ENCODE peak calls at places on chromosomes 4 and X, in nine cellular contexts. N is cardiac muscle cell; G is skeletal muscle cell; F is stimulated activated CD4-positive, alpha-beta T cell treated with anti-CD3 and anti-CD28 coated beads, Interleukin-15, amount 100 ng/mL, for 1 hour; A is astrocyte of the cerebellum; P is frontal cortex; Q is amniotic stem cell; I is activated CD4-positive, alpha-beta T cell treated with anti-CD3 and anti-CD28 coated beads, Interleukin-2, amount 10 ng/mL, durations not matched to agents 7 days and 5 days; O is GM12864. V is an unnamed sample.

GRCh38 chrX:110284159-110284558 is 33.7 kb downstream of the AMMECR1 start:
- DNase-seq in Q (peak), I (no peak), G (peak), P (no peak), N (peak), O (no peak), A (peak), F (no peak), V (no peak)

GRCh38 chrX:8730812-8731578 is 942 bp downstream of the ANOS1 start:
- DNase-seq in N (no peak), Q (no peak), A (no peak), G (no peak), O (no peak), F (no peak), I (no peak), P (no peak), V (no peak)

GRCh38 chrX:126300401-126300800 is 134.3 kb upstream of the DCAF12L2 start:
- DNase-seq in A (no peak), G (no peak), Q (no peak), I (no peak), P (no peak), N (no peak), F (no peak), O (no peak), V (no peak)

GRCh38 chr4:48602222-48602621 is 112.2 kb downstream of the ZAR1 start:
- DNase-seq in A (peak), G (peak), Q (no peak), O (no peak), P (no peak), F (no peak), I (no peak), N (no peak), V (no peak)

GRCh38 chrX:155864655-155865054 is 16.5 kb upstream of the VAMP7 start:
- DNase-seq in Q (no peak), N (peak), F (no peak), P (no peak), G (no peak), I (no peak), A (no peak), O (no peak), V (no peak)

GRCh38 chrX:94831364-94831763 is 1157.4 kb downstream of the FAM133A start:
- DNase-seq in N (peak), Q (no peak), A (no peak), P (no peak), F (no peak), G (no peak), O (no peak), I (no peak), V (no peak)

GRCh38 chr4:101643201-101643600 is 147.3 kb upstream of the BANK1 start:
- DNase-seq in Q (no peak), A (no peak), F (no peak), I (no peak), N (no peak), O (no peak), P (no peak), G (no peak), V (no peak)

GRCh38 chr4:173125216-173125812 is 43.3 kb upstream of the GALNT7 start:
- DNase-seq in P (no peak), N (no peak), I (no peak), A (no peak), G (no peak), O (no peak), Q (no peak), F (no peak), V (no peak)

GRCh38 chr4:8829584-8829983 is 42.1 kb downstream of the HMX1 start:
- DNase-seq in G (no peak), Q (no peak), F (no peak), O (no peak), A (no peak), I (no peak), N (no peak), P (no peak), V (no peak)

GRCh38 chr4:84050014-84050413 is 449.1 kb downstream of the NKX6-1 start:
- DNase-seq in F (no peak), Q (no peak), G (no peak), N (no peak), P (no peak), A (no peak), O (no peak), I (no peak), V (no peak)

GRCh38 chrX:83508526-83509245 is 596 bp downstream of the POU3F4 start:
- DNase-seq in I (no peak), F (no peak), P (no peak), N (no peak), G (no peak), Q (no peak), A (no peak), O (no peak), V (no peak)

GRCh38 chrX:56766554-56767412 is 37.7 kb downstream of the NBDY start:
- DNase-seq in I (no peak), F (no peak), O (no peak), N (peak), G (no peak), A (no peak), P (no peak), Q (no peak), V (no peak)

GRCh38 chr4:105306158-105306781 is 159.6 kb downstream of the TET2 start:
- DNase-seq in Q (no peak), G (no peak), A (no peak), F (no peak), P (no peak), I (peak), N (no peak), O (peak), V (no peak)

GRCh38 chr4:21830272-21830671 is 118.3 kb downstream of the KCNIP4 start:
- DNase-seq in O (no peak), Q (no peak), N (no peak), G (no peak), F (no peak), P (no peak), A (no peak), I (no peak), V (no peak)

GRCh38 chrX:45497290-45497689 is 296.6 kb upstream of the DIPK2B start:
- DNase-seq in G (no peak), P (no peak), O (no peak), N (no peak), A (no peak), I (no peak), F (no peak), Q (no peak), V (no peak)

GRCh38 chrX:48573690-48574269 is 504 bp upstream of the RBM3 start:
- DNase-seq in F (no peak), A (no peak), Q (no peak), G (no peak), N (peak), O (no peak), I (peak), P (no peak), V (no peak)

GRCh38 chrX:155747520-155747919 is 133.6 kb upstream of the VAMP7 start:
- DNase-seq in P (no peak), F (no peak), N (peak), O (no peak), A (no peak), G (no peak), I (no peak), Q (no peak), V (no peak)

GRCh38 chrX:1444896-1445480 is 7.7 kb downstream of the ASMTL start:
- DNase-seq in P (no peak), F (no peak), G (no peak), O (no peak), I (peak), A (no peak), N (no peak), Q (no peak), V (no peak)

GRCh38 chr4:1264942-1265341 is 16.0 kb upstream of the CTBP1 start:
- DNase-seq in N (no peak), Q (no peak), F (no peak), G (no peak), A (no peak), I (no peak), P (no peak), O (no peak), V (no peak)

GRCh38 chr4:17561195-17561909 is 15.6 kb upstream of the LAP3 start:
- DNase-seq in P (no peak), F (no peak), O (no peak), G (peak), N (peak), I (no peak), A (no peak), Q (peak), V (no peak)

GRCh38 chrX:9467751-9468150 is 2.9 kb downstream of the TBL1X start:
- DNase-seq in A (no peak), O (no peak), I (no peak), N (no peak), P (no peak), G (no peak), F (no peak), Q (no peak), V (no peak)

GRCh38 chrX:20026278-20026677 is 35.4 kb upstream of the BCLAF3 start:
- DNase-seq in N (peak), I (no peak), A (peak), G (no peak), Q (peak), O (no peak), P (no peak), F (no peak), V (no peak)

GRCh38 chr4:138444260-138444659 is 202.1 kb upstream of the SLC7A11 start:
- DNase-seq in O (no peak), F (no peak), I (no peak), N (no peak), P (no peak), Q (no peak), A (no peak), G (no peak), V (no peak)

GRCh38 chrX:22093550-22093949 is 61.4 kb downstream of the PHEX start:
- DNase-seq in G (no peak), Q (no peak), I (no peak), O (no peak), F (no peak), N (no peak), P (no peak), A (no peak), V (no peak)

GRCh38 chr4:155085843-155086530 is 122.4 kb upstream of the NPY2R start:
- DNase-seq in N (peak), A (peak), I (no peak), F (no peak), G (peak), Q (no peak), O (no peak), P (no peak), V (no peak)

GRCh38 chr4:24856586-24856985 is 56.3 kb downstream of the CCDC149 start:
- DNase-seq in Q (peak), N (peak), F (no peak), I (no peak), G (peak), A (peak), P (no peak), O (peak), V (no peak)

GRCh38 chr4:76623217-76624060 is 188.4 kb downstream of the SHROOM3 start:
- DNase-seq in N (no peak), I (no peak), Q (no peak), P (no peak), O (no peak), F (no peak), G (no peak), A (no peak), V (no peak)

GRCh38 chr4:185232370-185232769 is 23.0 kb downstream of the SNX25 start:
- DNase-seq in N (no peak), P (no peak), G (no peak), O (no peak), A (no peak), Q (no peak), F (no peak), I (no peak), V (no peak)

GRCh38 chr4:73883306-73883705 is 14.1 kb downstream of the CXCL1 start:
- DNase-seq in Q (no peak), O (no peak), N (peak), G (peak), F (no peak), P (no peak), I (no peak), A (peak), V (no peak)

GRCh38 chrX:71098951-71099506 is 3.4 kb downstream of the FOXO4 start:
- DNase-seq in Q (no peak), A (no peak), N (no peak), F (no peak), I (no peak), O (no peak), P (no peak), G (no peak), V (no peak)

GRCh38 chr4:40909363-40909876 is 159.7 kb downstream of the NSUN7 start:
- DNase-seq in P (no peak), I (no peak), Q (peak), F (no peak), A (no peak), G (no peak), N (peak), O (no peak), V (no peak)

GRCh38 chr4:141802324-141802723 is 165.9 kb downstream of the IL15 start:
- DNase-seq in F (no peak), A (peak), P (no peak), N (peak), G (peak), O (no peak), I (no peak), Q (no peak), V (no peak)

GRCh38 chr4:2402053-2402452 is 16.4 kb downstream of the ZFYVE28 start:
- DNase-seq in A (no peak), N (peak), Q (no peak), P (peak), I (no peak), F (no peak), G (no peak), O (no peak), V (no peak)

GRCh38 chrX:111133389-111133788 is 37.4 kb downstream of the PAK3 start:
- DNase-seq in F (no peak), O (no peak), G (peak), I (no peak), N (no peak), Q (no peak), A (no peak), P (no peak), V (no peak)

GRCh38 chr4:84511703-84512102 is 12.6 kb upstream of the NKX6-1 start:
- DNase-seq in G (no peak), O (no peak), F (no peak), P (no peak), N (no peak), A (no peak), I (no peak), Q (no peak), V (no peak)

GRCh38 chr4:39565925-39566630 is 38.8 kb upstream of the UGDH start:
- DNase-seq in A (peak), G (peak), P (no peak), I (no peak), Q (peak), N (peak), F (no peak), O (no peak), V (no peak)

V was measured in smooth muscle cell of the brain vasculature.